ENCODE peak calls at places on chromosomes 7 and 10, in eight cellular contexts. H is cardiac muscle cell, U is HFF-Myc, I is prostate gland, K is Peyer's patch, P is vagina, B is mammary epithelial cell, D is OCI-LY7. L is an unnamed sample.

GRCh38 chr7:91940171-91940570 is 491 bp upstream of the AKAP9 start:
- DNase-seq in H (peak; percentile 34), U (no peak), I (peak; percentile 11), K (peak; percentile 30), P (no peak), B (no peak), D (peak; percentile 51), L (peak; percentile 37)

GRCh38 chr10:52617346-52617745 is 155.2 kb downstream of the MBL2 start:
- DNase-seq in H (no peak), U (no peak), I (no peak), K (no peak), P (no peak), B (no peak), D (no peak), L (no peak)

GRCh38 chr7:148865283-148865682 is 18.8 kb downstream of the EZH2 start:
- DNase-seq in H (no peak), U (no peak), I (no peak), K (no peak), P (no peak), B (no peak), D (no peak), L (no peak)

GRCh38 chr10:116960066-116960465 is 44.9 kb downstream of the SHTN1 start:
- DNase-seq in H (peak; percentile 55), U (no peak), I (no peak), K (no peak), P (no peak), B (no peak), D (no peak), L (no peak)

GRCh38 chr10:11300071-11300470 is 282.4 kb downstream of the CELF2 start:
- DNase-seq in H (no peak), U (no peak), I (no peak), K (no peak), P (peak; percentile 54), B (no peak), D (no peak), L (no peak)

GRCh38 chr7:78006063-78006755 is 207.6 kb downstream of the PHTF2 start:
- DNase-seq in H (no peak), U (no peak), I (no peak), K (no peak), P (no peak), B (no peak), D (no peak), L (no peak)

GRCh38 chr7:49486974-49487919 is 286.2 kb upstream of the VWC2 start:
- DNase-seq in H (no peak), U (no peak), I (no peak), K (no peak), P (no peak), B (no peak), D (peak; percentile 18), L (no peak)

GRCh38 chr7:78510580-78511188 is 712.1 kb downstream of the PHTF2 start:
- DNase-seq in H (peak; percentile 62), U (peak; percentile 30), I (peak; percentile 27), K (no peak), P (no peak), B (peak; percentile 15), D (peak; percentile 27), L (peak; percentile 44)

GRCh38 chr10:97810476-97810875 is 38.7 kb upstream of the SFRP5 start:
- DNase-seq in H (no peak), U (no peak), I (no peak), K (no peak), P (no peak), B (peak; percentile 47), D (no peak), L (no peak)

GRCh38 chr7:31811650-31812461 is 124.8 kb downstream of the PPP1R17 start:
- DNase-seq in H (peak; percentile 20), U (no peak), I (no peak), K (no peak), P (no peak), B (no peak), D (no peak), L (peak; percentile 20)

GRCh38 chr7:5758286-5758685 is 23.2 kb downstream of the RNF216 start:
- DNase-seq in H (no peak), U (no peak), I (no peak), K (no peak), P (no peak), B (no peak), D (no peak), L (no peak)

GRCh38 chr7:26993816-26994810 is 101.7 kb downstream of the HOXA1 start:
- DNase-seq in H (peak; percentile 1), U (no peak), I (peak; percentile 21), K (no peak), P (no peak), B (peak; percentile 47), D (no peak), L (no peak)

GRCh38 chr7:44590910-44591309 is 8.9 kb upstream of the TMED4 start:
- DNase-seq in H (peak; percentile 41), U (no peak), I (no peak), K (no peak), P (no peak), B (no peak), D (no peak), L (no peak)

DNA sequence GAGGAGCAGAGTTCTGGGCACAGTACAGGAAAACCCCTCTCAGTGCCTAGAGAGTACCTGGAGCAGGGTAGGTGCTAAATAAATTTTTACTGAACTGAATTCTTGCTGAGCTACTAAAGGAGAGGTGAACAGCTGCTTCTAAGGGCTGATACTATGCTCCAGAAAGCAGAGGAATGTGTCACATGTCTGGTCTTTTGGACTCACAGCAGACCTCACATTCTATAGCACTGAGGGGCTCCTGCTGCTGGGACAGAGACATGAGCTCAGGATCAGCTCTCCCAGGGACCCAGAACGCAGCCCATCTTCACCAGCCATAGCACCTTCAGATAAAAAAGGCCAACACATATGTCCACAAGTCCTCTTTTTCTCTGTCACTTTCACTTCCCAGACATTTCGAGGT is 133.0 kb upstream of the KLF14 start:
- DNase-seq in H (no peak), U (no peak), I (no peak), K (no peak), P (no peak), B (no peak), D (no peak), L (no peak)
- H3K4me3 ChIP-seq in H (no peak overlapping the region), U (no peak overlapping the region), I (no peak overlapping the region), K (no peak overlapping the region), P (no peak overlapping the region), B (no peak overlapping the region), D (no peak overlapping the region), L (no peak overlapping the region)

DNA sequence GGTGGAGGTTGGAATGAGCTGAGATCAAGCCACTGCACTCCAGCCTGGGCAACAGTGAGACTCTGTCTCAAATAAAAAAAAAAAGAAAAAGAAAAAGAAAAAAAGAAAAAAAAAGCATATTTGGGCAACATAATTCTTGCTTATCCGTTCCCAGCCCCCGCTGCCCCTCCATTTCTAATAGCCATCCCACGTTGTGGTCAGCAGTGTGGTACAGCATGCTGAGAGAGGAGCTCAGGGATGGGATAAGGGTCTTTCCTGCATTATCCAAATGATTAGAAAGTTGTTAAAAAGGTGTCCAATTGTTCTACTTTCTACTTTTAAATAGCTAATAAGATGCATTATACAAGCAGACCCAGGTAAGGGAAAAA is 104.9 kb upstream of the ZNF92 start:
- DNase-seq in H (no peak), U (no peak), I (no peak), K (no peak), P (no peak), B (no peak), D (no peak), L (no peak)
- TF ChIP-seq CTCF in H (no peak), U (no peak), I (no peak), K (no peak), P (no peak), B (no peak), D (no peak), L (no peak)

DNA sequence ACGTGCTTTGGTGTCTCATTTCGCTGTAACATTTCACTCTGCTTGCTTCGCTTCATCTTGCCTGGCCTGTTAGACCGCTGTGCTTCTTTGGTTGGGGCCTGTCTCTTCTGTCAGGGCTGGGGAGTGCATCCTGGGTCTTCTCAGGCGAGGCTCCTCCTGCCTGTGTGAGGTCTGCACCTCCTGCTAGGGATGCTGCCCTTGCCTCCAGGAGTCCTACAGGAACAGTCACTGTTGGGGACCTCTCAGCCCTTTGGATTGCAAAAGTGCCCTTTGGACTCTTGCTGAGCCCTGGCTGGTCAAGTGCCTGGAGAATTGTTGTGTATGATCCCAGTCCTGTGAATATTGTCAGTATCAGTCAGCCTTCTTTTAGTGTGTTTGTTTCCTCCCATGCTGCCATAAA is 84.0 kb downstream of the MDFIC start:
- DNase-seq in H (no peak), U (no peak), I (no peak), K (no peak), P (no peak), B (no peak), D (no peak), L (no peak)
- H3K4me3 ChIP-seq in H (no peak overlapping the region), U (no peak overlapping the region), I (no peak overlapping the region), K (no peak overlapping the region), P (no peak overlapping the region), B (no peak overlapping the region), D (no peak overlapping the region), L (no peak overlapping the region)

GRCh38 chr10:54985732-54986131 is 184.7 kb upstream of the PCDH15 start:
- DNase-seq in H (no peak), U (no peak), I (no peak), K (no peak), P (no peak), B (peak; percentile 4), D (peak; percentile 32), L (peak; percentile 36)
- TF ChIP-seq CTCF in H (peak; percentile 8), U (no peak), I (no peak), K (no peak), P (peak; percentile 21), B (peak; percentile 34), D (peak; percentile 77), L (peak; percentile 29)